ENCODE peak calls at places on chromosomes 3 and 15, in six cellular contexts. One of them, this sample, is unnamed.

GRCh38 chr15:58546635-58547627 is 115.1 kb downstream of the LIPC start:
- DNase-seq in pancreas: peak
- DNase-seq in esophagus muscularis mucosa: no peak
- DNase-seq in CD8-positive, alpha-beta T cell: no peak
- DNase-seq in Panc1: peak
- DNase-seq in NB4: no peak
- DNase-seq in this sample: no peak

GRCh38 chr15:40308844-40309189 is 1.1 kb upstream of the PLCB2 start:
- DNase-seq in pancreas: no peak
- DNase-seq in esophagus muscularis mucosa: no peak
- DNase-seq in CD8-positive, alpha-beta T cell: no peak
- DNase-seq in Panc1: no peak
- DNase-seq in NB4: peak
- DNase-seq in this sample: no peak

GRCh38 chr15:66294157-66294931 is 976 bp downstream of the DIS3L start:
- DNase-seq in pancreas: peak
- DNase-seq in esophagus muscularis mucosa: no peak
- DNase-seq in CD8-positive, alpha-beta T cell: no peak
- DNase-seq in Panc1: peak
- DNase-seq in NB4: no peak
- DNase-seq in this sample: no peak

GRCh38 chr15:52217186-52217585 is 26.0 kb upstream of the GNB5 start:
- DNase-seq in pancreas: peak
- DNase-seq in esophagus muscularis mucosa: no peak
- DNase-seq in CD8-positive, alpha-beta T cell: no peak
- DNase-seq in Panc1: no peak
- DNase-seq in NB4: peak
- DNase-seq in this sample: no peak

GRCh38 chr15:78007965-78008886 is 69.3 kb downstream of the TBC1D2B start:
- DNase-seq in pancreas: peak
- DNase-seq in esophagus muscularis mucosa: no peak
- DNase-seq in CD8-positive, alpha-beta T cell: no peak
- DNase-seq in Panc1: no peak
- DNase-seq in NB4: no peak
- DNase-seq in this sample: no peak

GRCh38 chr3:34869696-34870095 is 769.6 kb upstream of the ARPP21 start:
- DNase-seq in pancreas: no peak
- DNase-seq in esophagus muscularis mucosa: no peak
- DNase-seq in CD8-positive, alpha-beta T cell: no peak
- DNase-seq in Panc1: no peak
- DNase-seq in NB4: no peak
- DNase-seq in this sample: no peak

GRCh38 chr3:193560870-193561269 is 6.2 kb upstream of the ATP13A4 start:
- DNase-seq in pancreas: no peak
- DNase-seq in esophagus muscularis mucosa: no peak
- DNase-seq in CD8-positive, alpha-beta T cell: no peak
- DNase-seq in Panc1: no peak
- DNase-seq in NB4: no peak
- DNase-seq in this sample: no peak

GRCh38 chr15:42832577-42832976 is 88.0 kb downstream of the TTBK2 start:
- DNase-seq in pancreas: no peak
- DNase-seq in esophagus muscularis mucosa: no peak
- DNase-seq in CD8-positive, alpha-beta T cell: no peak
- DNase-seq in Panc1: no peak
- DNase-seq in NB4: no peak
- DNase-seq in this sample: no peak

GRCh38 chr3:67001086-67001861 is 3.2 kb downstream of the KBTBD8 start:
- DNase-seq in pancreas: no peak
- DNase-seq in esophagus muscularis mucosa: no peak
- DNase-seq in CD8-positive, alpha-beta T cell: no peak
- DNase-seq in Panc1: no peak
- DNase-seq in NB4: no peak
- DNase-seq in this sample: no peak

GRCh38 chr3:144273611-144274010 is 302.0 kb downstream of the DIPK2A start:
- DNase-seq in pancreas: no peak
- DNase-seq in esophagus muscularis mucosa: no peak
- DNase-seq in CD8-positive, alpha-beta T cell: no peak
- DNase-seq in Panc1: no peak
- DNase-seq in NB4: no peak
- DNase-seq in this sample: no peak

GRCh38 chr15:28903555-28903954 is 17.8 kb downstream of the APBA2 start:
- DNase-seq in pancreas: no peak
- DNase-seq in esophagus muscularis mucosa: no peak
- DNase-seq in CD8-positive, alpha-beta T cell: no peak
- DNase-seq in Panc1: no peak
- DNase-seq in NB4: peak
- DNase-seq in this sample: no peak

GRCh38 chr3:9782777-9783176 is 9.5 kb downstream of the TADA3 start:
- DNase-seq in pancreas: no peak
- DNase-seq in esophagus muscularis mucosa: no peak
- DNase-seq in CD8-positive, alpha-beta T cell: no peak
- DNase-seq in Panc1: no peak
- DNase-seq in NB4: peak
- DNase-seq in this sample: no peak
- TF ChIP-seq CTCF in pancreas: no peak
- TF ChIP-seq CTCF in esophagus muscularis mucosa: no peak
- TF ChIP-seq CTCF in CD8-positive, alpha-beta T cell: no peak
- TF ChIP-seq CTCF in Panc1: no peak
- TF ChIP-seq CTCF in NB4: peak
- TF ChIP-seq CTCF in this sample: no peak

GRCh38 chr3:15337963-15338362 is 5.6 kb upstream of the SH3BP5 start:
- DNase-seq in pancreas: no peak
- DNase-seq in esophagus muscularis mucosa: no peak
- DNase-seq in CD8-positive, alpha-beta T cell: no peak
- DNase-seq in Panc1: no peak
- DNase-seq in NB4: no peak
- DNase-seq in this sample: no peak

GRCh38 chr3:15339001-15339400 is 6.6 kb upstream of the SH3BP5 start:
- DNase-seq in pancreas: no peak
- DNase-seq in esophagus muscularis mucosa: no peak
- DNase-seq in CD8-positive, alpha-beta T cell: no peak
- DNase-seq in Panc1: no peak
- DNase-seq in NB4: no peak
- DNase-seq in this sample: no peak

GRCh38 chr3:15342252-15342651 is 9.9 kb upstream of the SH3BP5 start:
- DNase-seq in pancreas: no peak
- DNase-seq in esophagus muscularis mucosa: no peak
- DNase-seq in CD8-positive, alpha-beta T cell: no peak
- DNase-seq in Panc1: no peak
- DNase-seq in NB4: peak
- DNase-seq in this sample: no peak

GRCh38 chr3:15341030-15341726 is 8.8 kb upstream of the SH3BP5 start:
- DNase-seq in pancreas: no peak
- DNase-seq in esophagus muscularis mucosa: no peak
- DNase-seq in CD8-positive, alpha-beta T cell: no peak
- DNase-seq in Panc1: no peak
- DNase-seq in NB4: no peak
- DNase-seq in this sample: no peak

GRCh38 chr3:15339786-15340215 is 7.4 kb upstream of the SH3BP5 start:
- DNase-seq in pancreas: no peak
- DNase-seq in esophagus muscularis mucosa: no peak
- DNase-seq in CD8-positive, alpha-beta T cell: no peak
- DNase-seq in Panc1: no peak
- DNase-seq in NB4: peak
- DNase-seq in this sample: no peak
- TF ChIP-seq CTCF in pancreas: no peak
- TF ChIP-seq CTCF in esophagus muscularis mucosa: no peak
- TF ChIP-seq CTCF in CD8-positive, alpha-beta T cell: no peak
- TF ChIP-seq CTCF in Panc1: no peak
- TF ChIP-seq CTCF in NB4: no peak
- TF ChIP-seq CTCF in this sample: no peak

DNA sequence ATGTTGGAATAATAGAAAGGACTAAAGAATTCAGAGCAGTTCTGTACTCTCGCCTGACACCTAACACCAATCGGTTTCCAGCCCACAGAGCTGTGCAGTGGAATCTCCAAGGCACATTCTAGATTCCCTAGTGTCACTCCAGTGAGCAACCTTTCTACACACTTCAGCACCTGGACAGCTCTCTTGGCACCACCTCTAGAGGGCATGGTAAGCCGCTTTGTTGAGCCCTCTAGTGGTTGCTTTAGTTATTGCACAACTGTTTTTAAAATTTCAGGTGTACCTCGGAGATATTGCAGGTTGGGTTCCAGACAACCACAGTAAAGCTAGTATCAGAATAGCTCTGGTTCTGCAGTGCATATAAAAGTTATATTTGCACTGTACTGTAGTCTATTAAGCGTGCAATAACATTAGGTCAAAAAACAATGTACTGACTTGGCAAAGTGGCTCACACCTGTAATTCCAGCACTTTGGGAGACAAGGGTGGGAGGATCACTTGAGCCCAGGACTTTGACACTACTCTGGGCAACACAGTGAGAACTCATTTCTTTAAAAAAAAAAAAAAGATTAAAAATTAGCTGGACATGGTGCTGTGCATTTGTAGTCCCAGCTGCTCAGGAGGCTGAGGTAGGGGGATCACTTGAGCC is 26.5 kb upstream of the ERC2 start:
- DNase-seq in pancreas: peak
- DNase-seq in esophagus muscularis mucosa: no peak
- DNase-seq in CD8-positive, alpha-beta T cell: peak
- DNase-seq in Panc1: peak
- DNase-seq in NB4: peak
- DNase-seq in this sample: no peak
- TF ChIP-seq CTCF in pancreas: peak
- TF ChIP-seq CTCF in esophagus muscularis mucosa: peak
- TF ChIP-seq CTCF in CD8-positive, alpha-beta T cell: peak
- TF ChIP-seq CTCF in Panc1: peak
- TF ChIP-seq CTCF in NB4: peak
- TF ChIP-seq CTCF in this sample: peak

GRCh38 chr3:8336456-8336855 is 165.2 kb upstream of the LMCD1 start:
- DNase-seq in pancreas: no peak
- DNase-seq in esophagus muscularis mucosa: no peak
- DNase-seq in CD8-positive, alpha-beta T cell: no peak
- DNase-seq in Panc1: no peak
- DNase-seq in NB4: peak
- DNase-seq in this sample: no peak
- TF ChIP-seq CTCF in pancreas: no peak
- TF ChIP-seq CTCF in esophagus muscularis mucosa: no peak
- TF ChIP-seq CTCF in CD8-positive, alpha-beta T cell: no peak
- TF ChIP-seq CTCF in Panc1: peak
- TF ChIP-seq CTCF in NB4: peak
- TF ChIP-seq CTCF in this sample: no peak

DNA sequence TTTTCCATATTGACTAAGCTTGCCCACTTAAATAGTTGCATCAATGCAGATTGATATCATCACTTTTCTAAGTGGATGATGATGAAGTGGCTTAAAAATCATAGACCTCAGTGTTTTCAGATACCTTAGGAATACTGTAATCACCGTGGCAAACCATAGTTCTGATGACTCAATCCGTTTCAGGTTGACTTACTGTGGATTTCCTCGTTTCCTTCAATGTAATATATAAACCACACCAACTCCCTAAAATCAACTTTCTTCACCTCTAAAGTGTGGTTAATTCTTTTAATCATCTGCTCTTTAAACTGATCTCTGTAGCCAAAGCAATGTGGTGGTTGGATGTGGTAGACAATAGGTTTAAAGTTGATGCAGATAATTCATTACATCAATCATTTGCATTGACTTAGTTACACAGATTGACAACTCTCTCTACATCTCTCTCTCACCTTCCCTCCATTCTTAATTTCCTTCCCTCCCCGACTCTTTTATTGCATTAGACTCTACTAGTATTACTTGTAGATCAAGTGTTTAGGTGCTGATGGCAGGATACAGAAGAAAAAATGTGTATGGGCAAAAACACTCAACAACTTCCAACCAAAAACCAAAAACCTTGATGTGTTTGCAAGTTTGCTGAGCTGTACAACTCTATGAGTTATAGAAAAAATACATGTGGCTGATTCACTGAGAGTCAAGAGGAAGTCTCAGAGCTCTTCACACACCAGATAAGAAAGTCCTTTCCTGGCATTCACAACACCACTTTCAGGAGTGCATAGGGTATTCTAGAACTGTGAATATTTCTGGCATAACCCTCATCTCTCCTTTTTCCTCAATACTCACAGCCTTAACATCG is 243.5 kb downstream of the NFKBIZ start:
- DNase-seq in pancreas: no peak
- DNase-seq in esophagus muscularis mucosa: no peak
- DNase-seq in CD8-positive, alpha-beta T cell: no peak
- DNase-seq in Panc1: no peak
- DNase-seq in NB4: no peak
- DNase-seq in this sample: no peak
- TF ChIP-seq CTCF in pancreas: no peak
- TF ChIP-seq CTCF in esophagus muscularis mucosa: no peak
- TF ChIP-seq CTCF in CD8-positive, alpha-beta T cell: no peak
- TF ChIP-seq CTCF in Panc1: no peak
- TF ChIP-seq CTCF in NB4: no peak
- TF ChIP-seq CTCF in this sample: no peak

DNA sequence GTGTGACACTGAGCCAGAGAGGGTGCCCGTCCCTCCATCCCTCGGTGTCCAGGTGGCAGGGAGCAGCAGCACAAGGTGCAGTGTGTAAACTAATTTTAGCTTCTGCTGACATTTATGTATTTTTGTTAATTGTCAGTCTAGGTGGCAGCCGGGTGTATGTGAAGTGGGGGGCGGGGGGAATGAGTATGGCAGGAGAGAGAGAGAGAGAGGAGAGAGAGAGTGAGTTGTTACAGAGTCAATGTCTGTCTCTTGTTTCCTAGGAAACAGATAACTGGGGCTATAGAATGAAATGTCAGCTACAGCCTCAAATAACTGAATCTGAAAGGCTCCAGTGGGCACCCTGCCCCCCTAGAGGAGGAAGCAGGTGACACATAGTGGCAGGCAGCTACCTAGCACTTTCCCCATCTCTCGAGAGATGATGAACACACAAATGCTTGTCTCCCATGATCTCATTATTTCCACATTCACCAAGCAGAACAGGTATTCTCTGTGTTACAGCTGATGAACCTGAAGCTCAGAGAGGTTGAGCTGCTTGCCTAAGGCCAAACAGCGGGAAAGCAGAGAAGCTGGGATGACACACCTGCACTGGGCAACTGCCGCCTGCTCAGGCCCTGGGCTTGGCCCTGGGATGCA is 24.7 kb downstream of the RASGRF1 start:
- DNase-seq in pancreas: no peak
- DNase-seq in esophagus muscularis mucosa: no peak
- DNase-seq in CD8-positive, alpha-beta T cell: no peak
- DNase-seq in Panc1: no peak
- DNase-seq in NB4: no peak
- DNase-seq in this sample: no peak
- TF ChIP-seq CTCF in pancreas: no peak
- TF ChIP-seq CTCF in esophagus muscularis mucosa: no peak
- TF ChIP-seq CTCF in CD8-positive, alpha-beta T cell: no peak
- TF ChIP-seq CTCF in Panc1: no peak
- TF ChIP-seq CTCF in NB4: no peak
- TF ChIP-seq CTCF in this sample: no peak

DNA sequence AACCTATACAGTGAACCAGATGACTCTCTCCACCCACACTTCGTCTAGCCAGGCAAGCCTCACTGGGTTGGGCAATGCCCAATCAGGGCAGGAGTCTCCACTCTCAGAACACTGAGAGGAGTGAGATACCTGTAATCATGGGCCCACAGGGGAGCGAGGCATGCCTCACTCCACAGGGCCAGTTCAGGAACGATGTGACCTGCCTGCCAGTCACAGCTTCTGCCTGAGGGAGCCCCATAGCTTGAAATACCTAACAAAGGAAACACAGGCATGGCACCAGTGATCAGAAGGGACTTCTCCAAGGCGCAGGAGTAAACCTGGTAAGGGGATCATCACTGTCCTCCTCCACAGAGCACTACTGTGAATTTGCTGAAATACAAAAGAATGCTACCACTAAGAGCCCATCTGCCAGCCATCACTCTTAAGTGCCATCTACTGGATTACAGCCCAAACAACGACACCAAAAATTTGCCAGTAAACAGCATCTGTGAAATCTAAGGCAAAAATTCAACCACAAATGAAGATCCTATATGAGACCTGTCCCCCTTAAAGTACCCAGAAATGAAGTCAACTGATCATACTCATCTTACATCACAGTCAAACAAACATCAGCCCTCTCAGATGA is 689.9 kb upstream of the SEMA6D start:
- DNase-seq in pancreas: no peak
- DNase-seq in esophagus muscularis mucosa: no peak
- DNase-seq in CD8-positive, alpha-beta T cell: no peak
- DNase-seq in Panc1: no peak
- DNase-seq in NB4: peak
- DNase-seq in this sample: no peak
- TF ChIP-seq CTCF in pancreas: no peak
- TF ChIP-seq CTCF in esophagus muscularis mucosa: no peak
- TF ChIP-seq CTCF in CD8-positive, alpha-beta T cell: no peak
- TF ChIP-seq CTCF in Panc1: no peak
- TF ChIP-seq CTCF in NB4: peak
- TF ChIP-seq CTCF in this sample: no peak